ENCODE peak calls at places on chromosomes 12 and 14, in eight cellular contexts. One of them, this sample, is unnamed.

GRCh38 chr12:50924439-50925341 is 27.7 kb upstream of the HIGD1C start:
- DNase-seq in testis: peak; percentile 95
- DNase-seq in suprapubic skin: peak; percentile 95
- DNase-seq in mammary epithelial cell: peak; percentile 80
- DNase-seq in hepatocyte: peak; percentile 87
- DNase-seq in upper lobe of right lung: peak; percentile 83
- DNase-seq in WERI-Rb-1: peak; percentile 37
- DNase-seq in kidney epithelial cell: peak; percentile 48
- DNase-seq in this sample: peak; percentile 76

GRCh38 chr12:116138781-116139180 is 138.7 kb downstream of the MED13L start:
- DNase-seq in testis: no peak
- DNase-seq in suprapubic skin: no peak
- DNase-seq in mammary epithelial cell: peak; percentile 61
- DNase-seq in hepatocyte: no peak
- DNase-seq in upper lobe of right lung: no peak
- DNase-seq in WERI-Rb-1: no peak
- DNase-seq in kidney epithelial cell: peak; percentile 41
- DNase-seq in this sample: peak; percentile 47

GRCh38 chr14:23284654-23285529 is 1.0 kb downstream of the HOMEZ start:
- DNase-seq in testis: peak; percentile 37
- DNase-seq in suprapubic skin: no peak
- DNase-seq in mammary epithelial cell: peak; percentile 57
- DNase-seq in hepatocyte: peak; percentile 28
- DNase-seq in upper lobe of right lung: no peak
- DNase-seq in WERI-Rb-1: no peak
- DNase-seq in kidney epithelial cell: no peak
- DNase-seq in this sample: peak; percentile 43

GRCh38 chr14:76348898-76349297 is 27.0 kb upstream of the ESRRB start:
- DNase-seq in testis: no peak
- DNase-seq in suprapubic skin: no peak
- DNase-seq in mammary epithelial cell: peak; percentile 65
- DNase-seq in hepatocyte: no peak
- DNase-seq in upper lobe of right lung: no peak
- DNase-seq in WERI-Rb-1: no peak
- DNase-seq in kidney epithelial cell: peak; percentile 70
- DNase-seq in this sample: no peak

GRCh38 chr12:99746538-99746937 is 99.0 kb downstream of the GARIN6 start:
- DNase-seq in testis: no peak
- DNase-seq in suprapubic skin: no peak
- DNase-seq in mammary epithelial cell: no peak
- DNase-seq in hepatocyte: no peak
- DNase-seq in upper lobe of right lung: no peak
- DNase-seq in WERI-Rb-1: no peak
- DNase-seq in kidney epithelial cell: no peak
- DNase-seq in this sample: no peak

GRCh38 chr12:124509676-124510300 is 57.6 kb downstream of the NCOR2 start:
- DNase-seq in testis: peak; percentile 83
- DNase-seq in suprapubic skin: no peak
- DNase-seq in mammary epithelial cell: peak; percentile 89
- DNase-seq in hepatocyte: peak; percentile 63
- DNase-seq in upper lobe of right lung: no peak
- DNase-seq in WERI-Rb-1: no peak
- DNase-seq in kidney epithelial cell: peak; percentile 67
- DNase-seq in this sample: peak; percentile 55

GRCh38 chr14:33646692-33647260 is 304.1 kb downstream of the EGLN3 start:
- DNase-seq in testis: no peak
- DNase-seq in suprapubic skin: no peak
- DNase-seq in mammary epithelial cell: peak; percentile 84
- DNase-seq in hepatocyte: no peak
- DNase-seq in upper lobe of right lung: no peak
- DNase-seq in WERI-Rb-1: no peak
- DNase-seq in kidney epithelial cell: peak; percentile 48
- DNase-seq in this sample: peak; percentile 89

GRCh38 chr12:106760184-106760531 is 14.3 kb upstream of the RIC8B start:
- DNase-seq in testis: no peak
- DNase-seq in suprapubic skin: no peak
- DNase-seq in mammary epithelial cell: no peak
- DNase-seq in hepatocyte: no peak
- DNase-seq in upper lobe of right lung: no peak
- DNase-seq in WERI-Rb-1: no peak
- DNase-seq in kidney epithelial cell: no peak
- DNase-seq in this sample: no peak

GRCh38 chr14:71355324-71356201 is 448.3 kb downstream of the PCNX1 start:
- DNase-seq in testis: peak; percentile 69
- DNase-seq in suprapubic skin: no peak
- DNase-seq in mammary epithelial cell: peak; percentile 38
- DNase-seq in hepatocyte: peak; percentile 29
- DNase-seq in upper lobe of right lung: no peak
- DNase-seq in WERI-Rb-1: no peak
- DNase-seq in kidney epithelial cell: no peak
- DNase-seq in this sample: peak; percentile 58

GRCh38 chr12:43111608-43112007 is 440.4 kb downstream of the ADAMTS20 start:
- DNase-seq in testis: no peak
- DNase-seq in suprapubic skin: no peak
- DNase-seq in mammary epithelial cell: no peak
- DNase-seq in hepatocyte: peak; percentile 8
- DNase-seq in upper lobe of right lung: no peak
- DNase-seq in WERI-Rb-1: peak; percentile 6
- DNase-seq in kidney epithelial cell: no peak
- DNase-seq in this sample: no peak

GRCh38 chr12:100794441-100795192 is at the start of gene ANO4:
- DNase-seq in testis: no peak
- DNase-seq in suprapubic skin: no peak
- DNase-seq in mammary epithelial cell: peak; percentile 14
- DNase-seq in hepatocyte: peak; percentile 53
- DNase-seq in upper lobe of right lung: no peak
- DNase-seq in WERI-Rb-1: no peak
- DNase-seq in kidney epithelial cell: no peak
- DNase-seq in this sample: no peak

GRCh38 chr12:115794659-115795081 is 482.8 kb downstream of the MED13L start:
- DNase-seq in testis: no peak
- DNase-seq in suprapubic skin: no peak
- DNase-seq in mammary epithelial cell: no peak
- DNase-seq in hepatocyte: peak; percentile 52
- DNase-seq in upper lobe of right lung: no peak
- DNase-seq in WERI-Rb-1: peak; percentile 24
- DNase-seq in kidney epithelial cell: no peak
- DNase-seq in this sample: no peak

GRCh38 chr12:575129-575502 is 88.1 kb downstream of the NINJ2 start:
- DNase-seq in testis: no peak
- DNase-seq in suprapubic skin: no peak
- DNase-seq in mammary epithelial cell: peak; percentile 72
- DNase-seq in hepatocyte: no peak
- DNase-seq in upper lobe of right lung: no peak
- DNase-seq in WERI-Rb-1: no peak
- DNase-seq in kidney epithelial cell: no peak
- DNase-seq in this sample: peak; percentile 80

GRCh38 chr12:130765186-130765659 is 49.1 kb upstream of the RIMBP2 start:
- DNase-seq in testis: no peak
- DNase-seq in suprapubic skin: no peak
- DNase-seq in mammary epithelial cell: no peak
- DNase-seq in hepatocyte: no peak
- DNase-seq in upper lobe of right lung: no peak
- DNase-seq in WERI-Rb-1: no peak
- DNase-seq in kidney epithelial cell: no peak
- DNase-seq in this sample: peak; percentile 5

GRCh38 chr12:107955966-107956643 is 173.0 kb upstream of the WSCD2 start:
- DNase-seq in testis: no peak
- DNase-seq in suprapubic skin: no peak
- DNase-seq in mammary epithelial cell: no peak
- DNase-seq in hepatocyte: peak; percentile 8
- DNase-seq in upper lobe of right lung: no peak
- DNase-seq in WERI-Rb-1: no peak
- DNase-seq in kidney epithelial cell: no peak
- DNase-seq in this sample: no peak

GRCh38 chr14:50003213-50004021 is 110.5 kb downstream of the ARF6 start:
- DNase-seq in testis: peak; percentile 87
- DNase-seq in suprapubic skin: peak; percentile 94
- DNase-seq in mammary epithelial cell: peak; percentile 78
- DNase-seq in hepatocyte: peak; percentile 91
- DNase-seq in upper lobe of right lung: peak; percentile 94
- DNase-seq in WERI-Rb-1: peak; percentile 73
- DNase-seq in kidney epithelial cell: no peak
- DNase-seq in this sample: no peak
- TF ChIP-seq CTCF in testis: no peak
- TF ChIP-seq CTCF in suprapubic skin: no peak
- TF ChIP-seq CTCF in mammary epithelial cell: peak; percentile 21
- TF ChIP-seq CTCF in hepatocyte: peak; percentile 12
- TF ChIP-seq CTCF in upper lobe of right lung: peak; percentile 36
- TF ChIP-seq CTCF in WERI-Rb-1: peak; percentile 7
- TF ChIP-seq CTCF in kidney epithelial cell: no peak
- TF ChIP-seq CTCF in this sample: no peak

GRCh38 chr12:14258468-14258947 is 107.0 kb upstream of the ATF7IP start:
- DNase-seq in testis: peak; percentile 36
- DNase-seq in suprapubic skin: no peak
- DNase-seq in mammary epithelial cell: no peak
- DNase-seq in hepatocyte: peak; percentile 31
- DNase-seq in upper lobe of right lung: no peak
- DNase-seq in WERI-Rb-1: no peak
- DNase-seq in kidney epithelial cell: no peak
- DNase-seq in this sample: no peak
- H3K4me3 ChIP-seq in testis: no peak overlapping the region
- H3K4me3 ChIP-seq in suprapubic skin: peak overlapping the region; percentile 8
- H3K4me3 ChIP-seq in mammary epithelial cell: no peak overlapping the region
- H3K4me3 ChIP-seq in hepatocyte: no peak overlapping the region
- H3K4me3 ChIP-seq in upper lobe of right lung: no peak overlapping the region
- H3K4me3 ChIP-seq in WERI-Rb-1: no peak overlapping the region
- H3K4me3 ChIP-seq in kidney epithelial cell: no peak overlapping the region
- H3K4me3 ChIP-seq in this sample: no peak overlapping the region

GRCh38 chr12:69601962-69602685 is 8.6 kb downstream of the LRRC10 start:
- DNase-seq in testis: no peak
- DNase-seq in suprapubic skin: no peak
- DNase-seq in mammary epithelial cell: no peak
- DNase-seq in hepatocyte: no peak
- DNase-seq in upper lobe of right lung: no peak
- DNase-seq in WERI-Rb-1: no peak
- DNase-seq in kidney epithelial cell: no peak
- DNase-seq in this sample: no peak
- H3K36me3 ChIP-seq in testis: no peaks in the 10 kb centered on the region
- H3K36me3 ChIP-seq in suprapubic skin: peaks cover 62% of the 10 kb centered on the region
- H3K36me3 ChIP-seq in mammary epithelial cell: peaks cover 38% of the 10 kb centered on the region
- H3K36me3 ChIP-seq in hepatocyte: no peaks in the 10 kb centered on the region
- H3K36me3 ChIP-seq in upper lobe of right lung: peaks cover 64% of the 10 kb centered on the region
- H3K36me3 ChIP-seq in WERI-Rb-1: peaks cover 58% of the 10 kb centered on the region
- H3K36me3 ChIP-seq in kidney epithelial cell: no peaks in the 10 kb centered on the region
- H3K36me3 ChIP-seq in this sample: peaks cover 12% of the 10 kb centered on the region

GRCh38 chr12:93778306-93778705 is 101.1 kb downstream of the CRADD start:
- DNase-seq in testis: peak; percentile 29
- DNase-seq in suprapubic skin: no peak
- DNase-seq in mammary epithelial cell: no peak
- DNase-seq in hepatocyte: peak; percentile 65
- DNase-seq in upper lobe of right lung: no peak
- DNase-seq in WERI-Rb-1: no peak
- DNase-seq in kidney epithelial cell: no peak
- DNase-seq in this sample: peak; percentile 44
- TF ChIP-seq CTCF in testis: no peak
- TF ChIP-seq CTCF in suprapubic skin: no peak
- TF ChIP-seq CTCF in mammary epithelial cell: no peak
- TF ChIP-seq CTCF in hepatocyte: no peak
- TF ChIP-seq CTCF in upper lobe of right lung: no peak
- TF ChIP-seq CTCF in WERI-Rb-1: no peak
- TF ChIP-seq CTCF in kidney epithelial cell: no peak
- TF ChIP-seq CTCF in this sample: no peak